ENCODE peak calls at places on chromosomes 1 and 21, in six cellular contexts. One of them, this sample, is unnamed. For H3K27me3 and H3K4me1, the result is how much of the 10 kb centered on the place peaks cover.

GRCh38 chr1:19360026-19360813 is 48.1 kb downstream of the SLC66A1 start:
- DNase-seq in mesenchymal stem cell: no peak
- DNase-seq in body of pancreas: no peak
- DNase-seq in PC-3: no peak
- DNase-seq in PC-9: no peak
- DNase-seq in stomach: no peak
- DNase-seq in this sample: no peak

GRCh38 chr1:203284411-203285208 is 20.7 kb upstream of the BTG2 start:
- DNase-seq in PC-3: no peak
- DNase-seq in body of pancreas: no peak
- DNase-seq in PC-9: no peak
- DNase-seq in stomach: no peak
- DNase-seq in mesenchymal stem cell: no peak
- DNase-seq in this sample: peak

GRCh38 chr1:235226933-235227332 is 65.9 kb upstream of the RBM34 start:
- DNase-seq in PC-9: no peak
- DNase-seq in stomach: no peak
- DNase-seq in PC-3: no peak
- DNase-seq in body of pancreas: no peak
- DNase-seq in mesenchymal stem cell: no peak
- DNase-seq in this sample: no peak

GRCh38 chr1:211705439-211706205 is 30.2 kb upstream of the NEK2 start:
- DNase-seq in PC-3: peak
- DNase-seq in body of pancreas: no peak
- DNase-seq in mesenchymal stem cell: no peak
- DNase-seq in stomach: no peak
- DNase-seq in PC-9: peak
- DNase-seq in this sample: no peak

GRCh38 chr1:157495285-157495684 is 57.0 kb downstream of the FCRL5 start:
- DNase-seq in PC-3: no peak
- DNase-seq in mesenchymal stem cell: no peak
- DNase-seq in stomach: no peak
- DNase-seq in PC-9: no peak
- DNase-seq in body of pancreas: no peak
- DNase-seq in this sample: no peak

GRCh38 chr1:38745476-38746410 is 113.8 kb downstream of the RRAGC start:
- DNase-seq in PC-9: no peak
- DNase-seq in PC-3: peak
- DNase-seq in stomach: no peak
- DNase-seq in mesenchymal stem cell: no peak
- DNase-seq in body of pancreas: no peak
- DNase-seq in this sample: no peak

GRCh38 chr1:905071-905749 is 18.5 kb upstream of the SAMD11 start:
- DNase-seq in stomach: peak
- DNase-seq in PC-9: no peak
- DNase-seq in PC-3: no peak
- DNase-seq in mesenchymal stem cell: peak
- DNase-seq in body of pancreas: no peak
- DNase-seq in this sample: peak

GRCh38 chr21:16040601-16041000 is 310.8 kb downstream of the USP25 start:
- DNase-seq in body of pancreas: no peak
- DNase-seq in stomach: no peak
- DNase-seq in PC-9: no peak
- DNase-seq in PC-3: peak
- DNase-seq in mesenchymal stem cell: peak
- DNase-seq in this sample: no peak

GRCh38 chr1:193707271-193708015 is 521.0 kb upstream of the B3GALT2 start:
- DNase-seq in PC-9: no peak
- DNase-seq in mesenchymal stem cell: peak
- DNase-seq in body of pancreas: no peak
- DNase-seq in stomach: no peak
- DNase-seq in PC-3: peak
- DNase-seq in this sample: no peak

GRCh38 chr1:8133657-8134430 is 107.7 kb upstream of the ERRFI1 start:
- DNase-seq in PC-9: no peak
- DNase-seq in PC-3: peak
- DNase-seq in body of pancreas: peak
- DNase-seq in stomach: peak
- DNase-seq in mesenchymal stem cell: peak
- DNase-seq in this sample: no peak

GRCh38 chr1:218494449-218494852 is 149.3 kb downstream of the TGFB2 start:
- DNase-seq in body of pancreas: no peak
- DNase-seq in PC-3: no peak
- DNase-seq in stomach: no peak
- DNase-seq in PC-9: no peak
- DNase-seq in mesenchymal stem cell: no peak
- DNase-seq in this sample: no peak

DNA sequence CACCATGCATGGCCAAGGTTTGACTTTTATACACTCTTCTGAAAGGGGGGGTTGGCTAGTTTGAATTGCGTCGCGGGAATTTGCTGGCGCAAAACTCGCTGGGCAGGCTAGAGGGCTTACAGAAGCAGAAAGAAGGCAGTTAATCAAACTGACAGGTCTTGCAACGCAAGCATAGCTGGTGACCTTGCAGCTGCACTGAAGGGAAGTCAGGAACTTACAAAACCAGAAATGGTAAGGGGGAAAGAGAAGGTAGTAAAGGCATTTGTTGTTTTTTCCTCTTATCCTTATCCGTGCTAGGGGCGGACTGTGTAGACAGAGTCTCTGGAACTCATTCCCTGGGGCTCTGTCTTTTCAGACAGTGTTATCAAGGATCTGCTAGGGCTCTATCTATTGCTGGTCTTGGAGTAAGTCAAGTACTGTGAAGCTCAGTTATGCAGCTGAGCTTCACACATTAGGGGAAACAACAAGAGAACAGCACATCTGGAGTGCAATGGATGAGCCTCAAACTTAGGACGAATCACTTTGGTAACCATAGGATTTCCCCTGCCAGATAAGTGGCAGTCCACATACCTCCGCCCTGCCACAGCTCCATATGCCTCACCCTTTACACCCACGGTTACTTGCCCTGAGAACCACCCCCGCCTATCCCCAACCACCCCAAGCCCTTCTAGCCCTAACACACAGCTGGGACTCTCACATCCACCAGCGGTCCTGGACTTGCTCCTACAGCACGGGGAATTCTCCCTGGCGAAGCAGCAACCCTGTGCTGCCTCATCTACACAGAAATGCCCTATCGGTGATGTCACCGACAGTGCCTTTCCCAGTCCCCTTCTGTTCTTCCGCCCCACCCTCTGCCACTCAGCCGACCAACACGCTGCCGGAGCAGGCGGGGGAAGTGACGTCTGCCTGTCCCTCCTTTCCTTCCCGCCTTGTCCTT is 251.4 kb downstream of the FAM72C start:
- DNase-seq in body of pancreas: peak
- DNase-seq in stomach: no peak
- DNase-seq in PC-3: no peak
- DNase-seq in PC-9: no peak
- DNase-seq in mesenchymal stem cell: no peak
- DNase-seq in this sample: peak
- H3K27me3 ChIP-seq in body of pancreas: under half
- H3K27me3 ChIP-seq in stomach: under half
- H3K27me3 ChIP-seq in PC-3: under half
- H3K27me3 ChIP-seq in PC-9: under half
- H3K27me3 ChIP-seq in mesenchymal stem cell: under half
- H3K27me3 ChIP-seq in this sample: under half

GRCh38 chr1:185338719-185339622 is 21.9 kb upstream of the IVNS1ABP start:
- DNase-seq in body of pancreas: peak
- DNase-seq in PC-3: no peak
- DNase-seq in mesenchymal stem cell: peak
- DNase-seq in stomach: peak
- DNase-seq in PC-9: no peak
- DNase-seq in this sample: peak
- H3K27ac ChIP-seq in body of pancreas: no peak
- H3K27ac ChIP-seq in PC-3: no peak
- H3K27ac ChIP-seq in mesenchymal stem cell: no peak
- H3K27ac ChIP-seq in stomach: peak
- H3K27ac ChIP-seq in PC-9: no peak
- H3K27ac ChIP-seq in this sample: no peak

DNA sequence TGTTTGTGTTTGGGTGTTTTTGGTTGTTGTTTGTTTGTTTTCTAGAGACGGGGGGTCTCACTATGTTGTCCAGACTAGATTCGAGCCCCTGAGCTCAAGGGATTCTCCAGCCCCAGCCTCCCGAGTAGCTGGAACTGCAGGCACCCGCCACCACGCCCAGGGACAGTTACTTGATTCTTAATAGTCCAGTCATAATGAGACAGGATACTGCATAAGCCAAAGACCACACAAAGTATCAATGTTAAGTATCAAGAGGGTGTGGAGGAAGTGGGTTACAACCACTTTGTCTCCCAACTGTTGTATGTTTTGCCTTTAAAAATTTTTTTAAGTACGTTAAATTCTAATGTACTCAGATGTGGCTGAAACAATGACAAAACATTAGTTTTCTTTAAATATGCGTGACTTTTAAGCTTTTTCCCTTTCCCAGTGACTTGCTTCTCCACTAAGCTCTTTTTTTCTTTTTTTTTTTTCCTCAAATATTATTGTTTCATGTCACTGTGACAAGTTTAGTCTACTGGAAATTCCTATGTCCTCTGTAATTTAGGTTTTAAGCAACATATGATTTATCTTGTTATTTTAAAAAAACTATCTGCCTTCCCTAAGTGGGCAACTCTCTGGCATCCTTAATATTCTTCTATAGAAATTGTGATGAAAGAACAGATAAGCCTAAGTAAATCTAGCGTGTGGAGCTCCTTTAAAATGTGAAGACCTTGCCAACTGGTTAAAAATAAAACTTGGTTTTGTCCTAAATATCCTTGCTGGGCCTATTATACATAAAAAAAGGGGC is 56.1 kb upstream of the DPH5 start:
- DNase-seq in body of pancreas: no peak
- DNase-seq in PC-9: no peak
- DNase-seq in PC-3: no peak
- DNase-seq in stomach: no peak
- DNase-seq in mesenchymal stem cell: no peak
- DNase-seq in this sample: peak
- H3K4me1 ChIP-seq in body of pancreas: under half
- H3K4me1 ChIP-seq in PC-9: under half
- H3K4me1 ChIP-seq in PC-3: under half
- H3K4me1 ChIP-seq in stomach: under half
- H3K4me1 ChIP-seq in mesenchymal stem cell: under half
- H3K4me1 ChIP-seq in this sample: under half

GRCh38 chr21:42751866-42752265 is 98.4 kb downstream of the PDE9A start:
- DNase-seq in stomach: no peak
- DNase-seq in PC-9: no peak
- DNase-seq in PC-3: no peak
- DNase-seq in mesenchymal stem cell: no peak
- DNase-seq in body of pancreas: no peak
- DNase-seq in this sample: no peak
- H3K27me3 ChIP-seq in stomach: under half
- H3K27me3 ChIP-seq in PC-9: under half
- H3K27me3 ChIP-seq in PC-3: under half
- H3K27me3 ChIP-seq in mesenchymal stem cell: under half
- H3K27me3 ChIP-seq in body of pancreas: under half
- H3K27me3 ChIP-seq in this sample: under half

GRCh38 chr1:3164671-3165070 is 95.7 kb downstream of the PRDM16 start:
- DNase-seq in mesenchymal stem cell: no peak
- DNase-seq in stomach: no peak
- DNase-seq in body of pancreas: no peak
- DNase-seq in PC-3: no peak
- DNase-seq in PC-9: no peak
- DNase-seq in this sample: no peak
- H3K27ac ChIP-seq in mesenchymal stem cell: no peak
- H3K27ac ChIP-seq in stomach: peak
- H3K27ac ChIP-seq in body of pancreas: peak
- H3K27ac ChIP-seq in PC-3: no peak
- H3K27ac ChIP-seq in PC-9: no peak
- H3K27ac ChIP-seq in this sample: peak